ENCODE peak calls at places on chromosome 12, in four cellular contexts. V is NCI-H1436; R is occipital lobe; U is stimulated activated CD8-positive, alpha-beta memory T cell treated with anti-CD3 and anti-CD28 coated beads, Interleukin-2, amount 100 ng/mL, for 1 hour. C is an unnamed sample.

GRCh38 chr12:4228122-4228580 is 45.4 kb upstream of the CCND2 start:
- DNase-seq in R (no peak), U (no peak), V (no peak), C (no peak)

GRCh38 chr12:53180931-53181645 is 363 bp upstream of the CSAD start:
- DNase-seq in U (peak), R (peak), V (peak), C (peak)

GRCh38 chr12:66813137-66813867 is 134.4 kb upstream of the GRIP1 start:
- DNase-seq in U (no peak), R (no peak), V (no peak), C (no peak)

GRCh38 chr12:106692896-106693295 is 81.6 kb upstream of the RIC8B start:
- DNase-seq in R (no peak), V (no peak), U (no peak), C (no peak)

GRCh38 chr12:2613674-2614073 is 181.1 kb upstream of the FKBP4 start:
- DNase-seq in R (peak), V (no peak), U (no peak), C (no peak)

GRCh38 chr12:124464062-124464461 is 103.3 kb downstream of the NCOR2 start:
- DNase-seq in R (no peak), U (no peak), V (no peak), C (no peak)

GRCh38 chr12:89250213-89250612 is 102.1 kb downstream of the DUSP6 start:
- DNase-seq in R (no peak), U (no peak), V (no peak), C (no peak)

GRCh38 chr12:119118625-119119024 is 60.1 kb upstream of the HSPB8 start:
- DNase-seq in U (no peak), V (no peak), R (no peak), C (no peak)